ENCODE peak calls at places on chromosomes 3 and 15, in six cellular contexts. I is progenitor cell of endocrine pancreas; H is stimulated activated CD8-positive, alpha-beta memory T cell treated with anti-CD3 and anti-CD28 coated beads, Interleukin-15, amount 100 ng/mL, for 48 hours; Z is SJSA1; B is activated gamma-delta T cell treated with anti-CD3 and anti-CD28 coated beads, Interleukin-2, amount 50 U/mL, for 16 hours; W is omental fat pad. G is an unnamed sample.

GRCh38 chr3:134792700-134793099 is 2.4 kb upstream of the EPHB1 start:
- DNase-seq in Z (no peak), H (no peak), I (no peak), B (no peak), W (no peak), G (no peak)

GRCh38 chr15:73857193-73857920 is 16.0 kb upstream of the TBC1D21 start:
- DNase-seq in W (no peak), Z (peak; percentile 16), H (no peak), B (no peak), I (no peak), G (no peak)

GRCh38 chr3:134002326-134002725 is 27.4 kb downstream of the SLCO2A1 start:
- DNase-seq in W (no peak), I (no peak), Z (no peak), B (no peak), H (no peak), G (no peak)

GRCh38 chr3:106957021-106957420 is 420.2 kb upstream of the CCDC54 start:
- DNase-seq in B (no peak), H (no peak), I (no peak), W (no peak), Z (no peak), G (no peak)

GRCh38 chr3:5079761-5080160 is 42.3 kb upstream of the ARL8B start:
- DNase-seq in H (no peak), W (no peak), B (no peak), Z (no peak), I (no peak), G (no peak)

GRCh38 chr3:190747566-190747965 is 114.9 kb downstream of the GMNC start:
- DNase-seq in B (no peak), Z (no peak), I (no peak), H (no peak), W (no peak), G (no peak)

GRCh38 chr3:25421747-25422146 is 6.3 kb upstream of the RARB start:
- DNase-seq in W (no peak), H (no peak), Z (no peak), I (no peak), B (no peak), G (peak; percentile 43)

GRCh38 chr3:18134386-18135082 is 290.6 kb downstream of the SATB1 start:
- DNase-seq in H (no peak), Z (no peak), W (no peak), B (no peak), I (no peak), G (peak; percentile 19)

GRCh38 chr3:22089284-22089683 is 338.3 kb upstream of the ZNF385D start:
- DNase-seq in W (no peak), B (no peak), I (no peak), H (no peak), Z (no peak), G (peak; percentile 49)

GRCh38 chr15:88658070-88658965 is 19.5 kb downstream of the ISG20 start:
- DNase-seq in I (no peak), Z (no peak), H (no peak), B (no peak), W (no peak), G (no peak)

GRCh38 chr15:49083471-49084284 is 37.4 kb upstream of the SECISBP2L start:
- DNase-seq in W (no peak), Z (no peak), H (no peak), B (no peak), I (no peak), G (no peak)

GRCh38 chr15:80635953-80636352 is 59.2 kb upstream of the ABHD17C start:
- DNase-seq in Z (no peak), B (no peak), W (no peak), I (no peak), H (no peak), G (no peak)

G was measured in Calu3.